ENCODE peak calls at places on chromosome 12, in five cellular contexts. N is RCC 7860, I is right lobe of liver, B is T-cell, T is C1 segment of cervical spinal cord. U is an unnamed sample.

GRCh38 chr12:52145228-52145940 is 46.4 kb downstream of the KRT80 start:
- DNase-seq in B (no peak), I (peak), T (no peak), N (no peak), U (no peak)

GRCh38 chr12:117330441-117331113 is 30.8 kb downstream of the NOS1 start:
- DNase-seq in T (no peak), B (no peak), I (no peak), N (no peak), U (no peak)

GRCh38 chr12:131735153-131735456 is 24.2 kb downstream of the SFSWAP start:
- DNase-seq in I (no peak), N (no peak), T (no peak), B (no peak), U (no peak)

GRCh38 chr12:79298511-79298910 is 392.3 kb downstream of the PAWR start:
- DNase-seq in I (no peak), T (no peak), B (no peak), N (no peak), U (no peak)

GRCh38 chr12:57110189-57111045 is 745 bp downstream of the STAT6 start:
- DNase-seq in B (peak), I (peak), T (no peak), N (peak), U (no peak)

GRCh38 chr12:1812650-1813302 is 7.6 kb upstream of the LRTM2 start:
- DNase-seq in N (peak), I (no peak), B (no peak), T (no peak), U (no peak)

GRCh38 chr12:13273850-13274249 is 77.3 kb downstream of the EMP1 start:
- DNase-seq in I (no peak), T (no peak), N (no peak), B (no peak), U (no peak)

GRCh38 chr12:66087365-66087943 is 43.1 kb downstream of the LLPH start:
- DNase-seq in I (no peak), N (peak), B (peak), T (peak), U (peak)

GRCh38 chr12:50567926-50568325 is 63.1 kb downstream of the DIP2B start:
- DNase-seq in B (no peak), N (no peak), T (no peak), I (no peak), U (no peak)

GRCh38 chr12:80858356-80858755 is 79.4 kb downstream of the LIN7A start:
- DNase-seq in N (no peak), T (no peak), B (no peak), I (no peak), U (no peak)

GRCh38 chr12:51866762-51867161 is 18.2 kb upstream of the FIGNL2 start:
- DNase-seq in T (no peak), I (peak), N (no peak), B (no peak), U (no peak)

GRCh38 chr12:11753151-11753501 is 103.7 kb downstream of the ETV6 start:
- DNase-seq in T (no peak), N (no peak), B (no peak), I (no peak), U (no peak)

GRCh38 chr12:62799766-62800406 is 135.1 kb downstream of the PPM1H start:
- DNase-seq in B (no peak), T (no peak), N (no peak), I (no peak), U (no peak)

GRCh38 chr12:112380663-112381420 is 1.4 kb downstream of the HECTD4 start:
- DNase-seq in T (no peak), B (no peak), N (no peak), I (no peak), U (no peak)

GRCh38 chr12:117472983-117473382 is 111.6 kb upstream of the NOS1 start:
- DNase-seq in B (no peak), I (no peak), T (no peak), N (no peak), U (no peak)

GRCh38 chr12:55716582-55717396 is 943 bp downstream of the BLOC1S1 start:
- DNase-seq in B (no peak), N (no peak), I (peak), T (no peak), U (no peak)

GRCh38 chr12:59444932-59445331 is 150.9 kb upstream of the SLC16A7 start:
- DNase-seq in B (peak), I (no peak), N (no peak), T (no peak), U (no peak)

GRCh38 chr12:53147653-53148052 is 32.9 kb upstream of the ZNF740 start:
- DNase-seq in N (no peak), B (no peak), I (no peak), T (no peak), U (no peak)

GRCh38 chr12:63070709-63071108 is 80.3 kb downstream of the AVPR1A start:
- DNase-seq in N (no peak), B (no peak), I (no peak), T (no peak), U (no peak)

GRCh38 chr12:120677765-120678473 is 9.0 kb upstream of the MLEC start:
- DNase-seq in N (peak), I (no peak), T (no peak), B (no peak), U (peak)

GRCh38 chr12:52950553-52950952 is 1.6 kb downstream of the KRT18 start:
- DNase-seq in N (no peak), B (no peak), I (no peak), T (no peak), U (no peak)

GRCh38 chr12:120725151-120725658 is 421 bp upstream of the ACADS start:
- DNase-seq in I (no peak), T (no peak), N (no peak), B (no peak), U (no peak)

GRCh38 chr12:111638576-111638975 is 39.5 kb upstream of the ATXN2 start:
- DNase-seq in B (no peak), N (no peak), I (no peak), T (no peak), U (no peak)

GRCh38 chr12:123041811-123042655 is 61.6 kb downstream of the ARL6IP4 start:
- DNase-seq in T (no peak), B (no peak), I (no peak), N (no peak), U (no peak)

GRCh38 chr12:6420364-6420763 is 24.4 kb upstream of the CD27 start:
- DNase-seq in T (no peak), B (no peak), I (no peak), N (no peak), U (no peak)

GRCh38 chr12:68915055-68915454 is 17.9 kb downstream of the CPM start:
- DNase-seq in B (no peak), N (peak), T (no peak), I (no peak), U (no peak)

GRCh38 chr12:9867531-9867930 is 1.6 kb downstream of the CLEC2B start:
- DNase-seq in B (no peak), N (no peak), T (no peak), I (no peak), U (no peak)

GRCh38 chr12:75592086-75592485 is 80.7 kb upstream of the KRR1 start:
- DNase-seq in N (no peak), B (no peak), I (no peak), T (no peak), U (no peak)

GRCh38 chr12:89770391-89770790 is 61.8 kb upstream of the ATP2B1 start:
- DNase-seq in T (no peak), B (no peak), I (no peak), N (no peak), U (no peak)

GRCh38 chr12:113912761-113913295 is 53.3 kb downstream of the RBM19 start:
- DNase-seq in N (peak), T (peak), B (peak), I (no peak), U (peak)

GRCh38 chr12:12191008-12191407 is 75.8 kb downstream of the LRP6 start:
- DNase-seq in I (no peak), T (no peak), N (no peak), B (no peak), U (no peak)

GRCh38 chr12:101414533-101415119 is 7.1 kb upstream of the ARL1 start:
- DNase-seq in B (no peak), T (no peak), I (no peak), N (peak), U (no peak)